ENCODE peak calls at places on chromosome 16, in seven cellular contexts. A is bronchial epithelial cell, E is OCI-LY7, M is coronary artery, P is GM13976, S is MCF 10A, K is left ventricle myocardium inferior. R is an unnamed sample.

GRCh38 chr16:48126801-48127644 is 28.8 kb downstream of the ABCC12 start:
- DNase-seq in A (peak), E (no peak), M (no peak), P (no peak), S (peak), K (no peak), R (peak)

GRCh38 chr16:55040366-55041086 is 109.9 kb downstream of the IRX5 start:
- DNase-seq in A (no peak), E (no peak), M (peak), P (no peak), S (no peak), K (no peak), R (no peak)

GRCh38 chr16:35714665-35715064 is 2255.3 kb downstream of the TP53TG3F start:
- DNase-seq in A (no peak), E (no peak), M (no peak), P (no peak), S (no peak), K (no peak), R (no peak)

GRCh38 chr16:83206426-83206825 is 579.7 kb downstream of the CDH13 start:
- DNase-seq in A (no peak), E (no peak), M (no peak), P (no peak), S (peak), K (no peak), R (no peak)

GRCh38 chr16:53775821-53776431 is 72.0 kb downstream of the FTO start:
- DNase-seq in A (peak), E (no peak), M (no peak), P (no peak), S (peak), K (peak), R (peak)

GRCh38 chr16:17572145-17572544 is 101.4 kb upstream of the XYLT1 start:
- DNase-seq in A (no peak), E (no peak), M (no peak), P (no peak), S (no peak), K (no peak), R (no peak)

GRCh38 chr16:89352091-89352681 is 134.7 kb downstream of the ZNF778 start:
- DNase-seq in A (peak), E (no peak), M (no peak), P (no peak), S (no peak), K (no peak), R (no peak)

GRCh38 chr16:17001471-17001870 is 469.3 kb downstream of the XYLT1 start:
- DNase-seq in A (no peak), E (no peak), M (no peak), P (no peak), S (no peak), K (no peak), R (no peak)

GRCh38 chr16:66291833-66292232 is 74.7 kb upstream of the CDH5 start:
- DNase-seq in A (peak), E (no peak), M (peak), P (no peak), S (no peak), K (no peak), R (no peak)

GRCh38 chr16:55044366-55044975 is 113.8 kb downstream of the IRX5 start:
- DNase-seq in A (no peak), E (no peak), M (peak), P (no peak), S (no peak), K (no peak), R (no peak)

GRCh38 chr16:7867831-7868230 is 535.2 kb downstream of the RBFOX1 start:
- DNase-seq in A (no peak), E (no peak), M (no peak), P (no peak), S (no peak), K (no peak), R (no peak)

GRCh38 chr16:46573008-46573833 is 48.0 kb downstream of the SHCBP1 start:
- DNase-seq in A (peak), E (no peak), M (no peak), P (no peak), S (peak), K (no peak), R (peak)

GRCh38 chr16:11263737-11264136 is 5.4 kb downstream of the TNP2 start:
- DNase-seq in A (no peak), E (no peak), M (no peak), P (no peak), S (no peak), K (no peak), R (no peak)

GRCh38 chr16:69796285-69797118 is 34.4 kb downstream of the WWP2 start:
- DNase-seq in A (peak), E (peak), M (no peak), P (peak), S (peak), K (no peak), R (peak)

GRCh38 chr16:20647736-20648135 is 49.7 kb downstream of the ACSM1 start:
- DNase-seq in A (no peak), E (no peak), M (no peak), P (no peak), S (no peak), K (no peak), R (no peak)

GRCh38 chr16:3842994-3843393 is 37.5 kb downstream of the CREBBP start:
- DNase-seq in A (no peak), E (no peak), M (no peak), P (no peak), S (peak), K (peak), R (peak)

GRCh38 chr16:84986102-84986501 is 25.2 kb downstream of the ZDHHC7 start:
- DNase-seq in A (peak), E (no peak), M (no peak), P (no peak), S (no peak), K (no peak), R (no peak)

GRCh38 chr16:2237552-2238395 is 1.5 kb downstream of the DNASE1L2 start:
- DNase-seq in A (no peak), E (no peak), M (peak), P (no peak), S (no peak), K (no peak), R (no peak)

GRCh38 chr16:30030841-30031413 is at the start of gene TLCD3B:
- DNase-seq in A (no peak), E (no peak), M (no peak), P (no peak), S (no peak), K (no peak), R (no peak)

GRCh38 chr16:56625943-56626654 is 518 bp downstream of the MT1E start:
- DNase-seq in A (no peak), E (no peak), M (peak), P (no peak), S (no peak), K (peak), R (no peak)

GRCh38 chr16:1972490-1972877 is 631 bp downstream of the TBL3 start:
- DNase-seq in A (no peak), E (no peak), M (no peak), P (no peak), S (no peak), K (no peak), R (no peak)

GRCh38 chr16:1450841-1451240 is 6.5 kb upstream of the CCDC154 start:
- DNase-seq in A (no peak), E (no peak), M (no peak), P (no peak), S (no peak), K (no peak), R (no peak)

GRCh38 chr16:81440888-81441663 is 3.5 kb upstream of the CMIP start:
- DNase-seq in A (no peak), E (no peak), M (no peak), P (no peak), S (no peak), K (no peak), R (no peak)

GRCh38 chr16:68592466-68593337 is 52.4 kb upstream of the CDH3 start:
- DNase-seq in A (peak), E (peak), M (no peak), P (no peak), S (peak), K (no peak), R (no peak)
- TF ChIP-seq CTCF in A (peak), E (peak), M (no peak), P (no peak), S (peak), K (peak), R (peak)

GRCh38 chr16:73057369-73058210 is 9.7 kb upstream of the ZFHX3 start:
- DNase-seq in A (no peak), E (peak), M (no peak), P (peak), S (no peak), K (peak), R (no peak)
- TF ChIP-seq CTCF in A (peak), E (peak), M (no peak), P (peak), S (peak), K (peak), R (no peak)

DNA sequence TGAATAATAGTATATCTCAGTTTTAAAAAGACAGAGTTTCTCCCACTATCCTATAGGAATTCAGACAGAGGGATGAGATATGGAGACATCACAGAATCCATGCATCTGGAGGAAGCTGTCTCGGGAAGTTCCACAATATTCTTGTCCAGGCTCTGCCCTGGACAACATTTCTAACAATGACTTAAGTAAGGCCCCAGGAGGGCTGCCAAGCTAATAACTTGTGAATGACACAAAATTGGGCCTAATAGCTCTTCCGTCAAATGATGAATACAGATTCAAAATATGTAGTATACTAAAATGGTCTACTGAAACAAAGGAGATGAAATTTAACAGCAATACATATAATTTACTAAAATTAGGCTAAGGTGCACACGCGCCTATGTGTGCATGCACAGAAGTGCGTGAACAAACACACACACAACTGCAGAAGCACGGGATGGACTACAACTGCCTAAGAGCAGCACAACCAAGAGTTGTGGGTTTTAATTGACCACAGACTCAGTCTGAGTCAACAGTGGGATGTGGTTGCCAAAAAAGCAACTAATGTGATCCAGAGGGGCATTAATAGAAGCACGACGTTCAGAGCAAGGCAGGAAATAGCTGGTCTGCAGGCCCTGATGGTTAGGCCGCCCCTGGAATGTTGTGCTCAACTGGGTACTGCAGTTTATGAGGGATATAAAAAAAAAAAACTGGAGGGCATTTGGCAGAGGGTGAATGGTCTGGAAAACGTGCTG is 26.3 kb upstream of the HS3ST2 start:
- DNase-seq in A (peak), E (no peak), M (no peak), P (no peak), S (peak), K (no peak), R (peak)
- TF ChIP-seq CTCF in A (no peak), E (no peak), M (no peak), P (no peak), S (no peak), K (no peak), R (no peak)

DNA sequence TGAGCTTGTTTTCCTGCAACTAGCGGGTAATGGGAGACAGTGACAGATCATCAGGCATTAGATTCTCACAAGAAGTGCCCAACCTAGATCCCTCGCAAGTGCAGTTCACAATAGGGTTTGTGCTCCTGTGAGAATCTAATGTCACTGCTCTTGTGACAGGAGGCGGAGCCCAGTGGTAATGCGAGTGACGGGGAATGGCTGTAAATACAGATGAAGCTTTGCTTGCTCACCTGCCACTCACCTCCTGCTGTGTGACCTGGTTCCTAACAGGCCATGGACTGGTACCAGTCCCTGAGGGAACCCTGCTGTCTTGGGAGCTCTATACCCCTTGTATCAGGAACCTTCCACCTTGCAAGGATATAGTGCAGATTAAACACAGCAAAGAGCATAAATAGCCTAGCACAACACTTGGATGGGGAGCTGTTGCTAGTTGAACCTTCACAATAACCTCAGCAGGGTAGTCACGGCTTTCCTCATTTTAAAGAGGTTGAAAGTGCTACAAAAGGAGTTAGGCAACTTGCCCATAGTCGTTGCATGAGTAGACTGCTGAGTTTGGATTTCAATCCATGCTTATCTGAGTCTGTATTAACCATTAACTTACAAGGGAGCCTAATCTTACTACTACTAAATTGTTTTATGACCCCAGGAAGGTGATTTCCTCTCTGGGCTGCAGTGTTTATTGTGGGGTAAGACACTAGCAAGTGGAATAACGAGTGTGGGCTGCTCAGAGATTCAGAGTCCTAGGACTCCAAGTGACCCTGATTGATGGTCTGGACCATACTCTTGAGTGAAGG is 156.6 kb upstream of the ZFHX3 start:
- DNase-seq in A (no peak), E (no peak), M (no peak), P (no peak), S (no peak), K (no peak), R (no peak)
- TF ChIP-seq CTCF in A (no peak), E (no peak), M (no peak), P (no peak), S (no peak), K (no peak), R (no peak)

GRCh38 chr16:67613808-67614207 is 31.1 kb upstream of the CARMIL2 start:
- DNase-seq in A (peak), E (peak), M (no peak), P (no peak), S (peak), K (no peak), R (no peak)
- TF ChIP-seq CTCF in A (no peak), E (peak), M (no peak), P (no peak), S (no peak), K (no peak), R (no peak)